ENCODE peak calls at places on chromosome 19, in eight cellular contexts. G is CD4-positive, alpha-beta T cell; D is brain microvascular endothelial cell; F is caudate nucleus; A is psoas muscle; J is endodermal cell; V is pancreas; U is RWPE1. P is an unnamed sample.

GRCh38 chr19:18719541-18719940 is 36.1 kb downstream of the CRTC1 start:
- DNase-seq in J (no peak), D (no peak), G (no peak), U (no peak), V (no peak), A (no peak), F (no peak), P (no peak)

GRCh38 chr19:16338470-16339360 is 14.1 kb downstream of the KLF2 start:
- DNase-seq in A (peak; percentile 51), G (peak; percentile 33), J (peak; percentile 57), D (peak; percentile 95), F (no peak), U (peak; percentile 64), V (no peak), P (no peak)

GRCh38 chr19:48218964-48219363 is 36.7 kb downstream of the CARD8 start:
- DNase-seq in J (no peak), U (no peak), D (peak; percentile 12), F (no peak), A (no peak), V (no peak), G (no peak), P (no peak)

GRCh38 chr19:10339380-10339960 is at the start of gene ICAM3:
- DNase-seq in F (no peak), V (no peak), U (no peak), G (peak; percentile 56), A (no peak), D (no peak), J (peak; percentile 66), P (no peak)

GRCh38 chr19:3409346-3410064 is 43.1 kb downstream of the NFIC start:
- DNase-seq in G (no peak), A (peak; percentile 91), U (no peak), J (no peak), D (no peak), V (peak; percentile 72), F (no peak), P (peak; percentile 76)

GRCh38 chr19:38035515-38036495 is 128.8 kb downstream of the SIPA1L3 start:
- DNase-seq in F (no peak), V (no peak), D (peak; percentile 56), U (no peak), J (no peak), A (no peak), G (no peak), P (no peak)

GRCh38 chr19:50894478-50895356 is 16.5 kb downstream of the KLK4 start:
- DNase-seq in D (no peak), F (no peak), J (no peak), G (no peak), V (no peak), U (no peak), A (no peak), P (no peak)

GRCh38 chr19:53537523-53538377 is at the start of gene ZNF331:
- DNase-seq in A (peak; percentile 84), V (peak; percentile 86), F (peak; percentile 59), G (peak; percentile 80), D (peak; percentile 68), J (peak; percentile 88), U (peak; percentile 65), P (peak; percentile 83)

GRCh38 chr19:6717036-6717435 is 3.4 kb downstream of the C3 start:
- DNase-seq in U (no peak), G (no peak), J (peak; percentile 52), D (no peak), F (no peak), V (no peak), A (no peak), P (no peak)

GRCh38 chr19:30733826-30734550 is 361.8 kb downstream of the ZNF536 start:
- DNase-seq in A (no peak), F (no peak), D (no peak), U (no peak), J (no peak), G (no peak), V (no peak), P (no peak)

GRCh38 chr19:45160870-45161714 is at the start of gene NKPD1:
- DNase-seq in J (peak; percentile 78), D (no peak), V (peak; percentile 82), F (no peak), U (no peak), G (no peak), A (no peak), P (no peak)

GRCh38 chr19:48452255-48452654 is 3.1 kb upstream of the KCNJ14 start:
- DNase-seq in G (no peak), V (no peak), A (no peak), J (peak; percentile 46), F (no peak), D (no peak), U (no peak), P (no peak)

GRCh38 chr19:55452381-55453325 is 8.8 kb downstream of the ISOC2 start:
- DNase-seq in D (peak; percentile 75), U (peak; percentile 73), V (peak; percentile 68), J (peak; percentile 96), F (peak; percentile 94), A (peak; percentile 76), G (no peak), P (peak; percentile 71)

GRCh38 chr19:3670258-3670795 is 29.9 kb downstream of the PIP5K1C start:
- DNase-seq in U (no peak), V (no peak), A (peak; percentile 78), J (peak; percentile 55), F (no peak), D (peak; percentile 65), G (no peak), P (peak; percentile 77)

GRCh38 chr19:43310221-43310620 is 40.9 kb upstream of the PSG9 start:
- DNase-seq in F (no peak), G (no peak), D (no peak), U (peak; percentile 17), A (no peak), J (no peak), V (no peak), P (no peak)

GRCh38 chr19:3656073-3656746 is 29.6 kb upstream of the CACTIN start:
- DNase-seq in G (no peak), D (no peak), U (peak; percentile 37), V (no peak), A (no peak), J (no peak), F (no peak), P (no peak)

GRCh38 chr19:6723738-6724137 is 3.3 kb upstream of the C3 start:
- DNase-seq in U (no peak), A (no peak), J (no peak), F (no peak), D (no peak), G (no peak), V (no peak), P (no peak)

GRCh38 chr19:46350758-46351159 is 3.9 kb downstream of the PPP5C start:
- DNase-seq in G (no peak), U (no peak), A (no peak), J (no peak), V (peak; percentile 55), D (no peak), F (no peak), P (no peak)

GRCh38 chr19:1472227-1473055 is 6.6 kb downstream of the C19orf25 start:
- DNase-seq in D (no peak), A (no peak), F (no peak), G (no peak), J (no peak), V (peak; percentile 30), U (no peak), P (no peak)
- H3K27ac ChIP-seq in D (no peak overlapping the region), A (no peak overlapping the region), F (peak overlapping the region; percentile 11), G (no peak overlapping the region), J (no peak overlapping the region), V (no peak overlapping the region), U (peak overlapping the region; percentile 55), P (no peak overlapping the region)

DNA sequence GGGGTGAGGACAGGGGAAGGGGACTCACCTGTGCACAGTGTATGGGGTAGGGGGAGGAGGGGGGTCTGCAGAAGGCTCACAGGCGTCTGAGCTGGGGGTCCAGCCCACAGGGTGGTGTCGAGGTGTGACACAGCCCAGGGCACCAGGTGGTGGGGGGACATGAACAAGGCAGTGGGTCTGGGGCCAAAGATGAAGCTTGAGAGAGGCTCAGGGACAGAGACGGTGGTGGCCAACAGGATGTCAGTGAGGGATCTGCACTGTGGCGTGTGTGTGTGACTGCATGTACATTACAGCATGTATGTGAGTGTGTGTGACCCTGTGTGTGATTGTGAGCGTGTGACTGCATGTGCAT is 1.7 kb downstream of the ADAMTS10 start:
- DNase-seq in F (no peak), A (no peak), G (no peak), J (no peak), D (no peak), U (no peak), V (no peak), P (no peak)
- H3K27ac ChIP-seq in F (no peak overlapping the region), A (no peak overlapping the region), G (no peak overlapping the region), J (peak overlapping the region; percentile 74), D (peak overlapping the region; percentile 77), U (no peak overlapping the region), V (no peak overlapping the region), P (peak overlapping the region; percentile 85)

GRCh38 chr19:41299046-41299754 is 10.8 kb upstream of the CCDC97 start:
- DNase-seq in G (no peak), U (no peak), J (no peak), A (peak; percentile 49), V (no peak), F (no peak), D (no peak), P (no peak)
- H3K27ac ChIP-seq in G (peak overlapping the region; percentile 38), U (no peak overlapping the region), J (no peak overlapping the region), A (peak overlapping the region; percentile 82), V (peak overlapping the region; percentile 6), F (peak overlapping the region; percentile 58), D (peak overlapping the region; percentile 83), P (peak overlapping the region; percentile 80)

GRCh38 chr19:49475995-49476880 is 2.2 kb downstream of the FLT3LG start:
- DNase-seq in V (no peak), D (no peak), G (peak; percentile 67), U (no peak), J (peak; percentile 97), A (peak; percentile 60), F (no peak), P (no peak)

GRCh38 chr19:49474545-49474930 is 523 bp downstream of the FLT3LG start:
- DNase-seq in A (no peak), V (no peak), U (no peak), F (no peak), J (no peak), G (no peak), D (no peak), P (no peak)

GRCh38 chr19:49475191-49475932 is 1.3 kb downstream of the FLT3LG start:
- DNase-seq in U (no peak), D (no peak), J (no peak), F (no peak), V (no peak), G (no peak), A (no peak), P (no peak)

GRCh38 chr19:49472936-49473335 is 1.1 kb upstream of the FLT3LG start:
- DNase-seq in D (no peak), J (no peak), G (no peak), F (no peak), V (no peak), U (no peak), A (no peak), P (no peak)

DNA sequence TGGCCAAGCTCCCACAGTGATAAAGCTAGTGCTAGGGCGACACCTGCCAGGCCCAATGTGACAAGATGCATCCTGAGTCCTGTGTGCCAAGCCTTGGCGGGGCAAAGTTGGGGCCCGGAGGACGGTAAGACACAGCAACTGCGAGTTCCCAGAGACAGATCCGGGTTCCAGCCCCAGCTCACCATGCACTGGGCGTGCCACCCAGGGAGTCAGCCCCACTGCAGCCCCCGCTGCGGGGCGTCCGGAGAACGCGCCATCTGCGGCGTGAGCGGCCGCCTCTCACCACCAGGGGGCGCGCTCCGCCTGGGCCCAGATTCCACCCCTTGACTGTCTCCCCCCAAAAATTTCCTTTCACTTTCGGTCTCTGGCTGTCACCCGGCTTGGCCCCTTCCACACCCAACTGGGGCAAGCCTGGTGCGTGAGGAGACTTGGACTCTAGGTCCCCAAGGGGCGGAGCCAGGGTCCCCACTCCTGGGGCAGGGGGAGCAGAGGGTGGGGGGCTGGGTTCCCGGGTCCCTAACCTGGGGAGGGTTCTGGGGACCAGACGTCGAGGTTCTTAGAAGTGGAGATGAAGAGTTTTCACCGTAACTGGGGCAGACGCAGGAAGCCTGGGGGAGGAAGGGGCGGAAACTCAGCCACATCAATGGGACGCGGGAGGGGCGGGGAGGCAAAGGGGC is at the start of gene FLT3LG:
- DNase-seq in U (peak; percentile 81), J (peak; percentile 83), G (peak; percentile 90), D (peak; percentile 39), F (peak; percentile 22), A (peak; percentile 80), V (peak; percentile 69), P (peak; percentile 84)
- H3K27ac ChIP-seq in U (peak within 1 kb of the TSS; percentile 80), J (no peak within 1 kb of the TSS), G (peak within 1 kb of the TSS; percentile 98), D (peak within 1 kb of the TSS; percentile 42), F (peak within 1 kb of the TSS; percentile 63), A (peak within 1 kb of the TSS; percentile 73), V (no peak within 1 kb of the TSS), P (peak within 1 kb of the TSS; percentile 74)

P was measured in heart right ventricle.